ENCODE peak calls at places on chromosomes 11 and 22, in nine cellular contexts. W, K, H, U, N, D, L, R and A are unnamed samples.

GRCh38 chr11:17013548-17014320 is 480 bp downstream of the PLEKHA7 start:
- DNase-seq in W (no peak), K (peak; percentile 81), H (no peak), U (no peak), N (no peak), D (no peak), L (no peak), R (peak; percentile 24), A (peak; percentile 16)

GRCh38 chr11:45091563-45092392 is 54.7 kb upstream of the PRDM11 start:
- DNase-seq in W (peak; percentile 61), K (no peak), H (no peak), U (peak; percentile 57), N (peak; percentile 77), D (no peak), L (no peak), R (no peak), A (no peak)

GRCh38 chr11:96342971-96343711 is at the start of gene MAML2:
- DNase-seq in W (peak; percentile 93), K (peak; percentile 95), H (peak; percentile 86), U (peak; percentile 79), N (peak; percentile 96), D (peak; percentile 77), L (peak; percentile 97), R (peak; percentile 96), A (peak; percentile 72)

GRCh38 chr11:129614256-129614944 is 201.2 kb upstream of the TMEM45B start:
- DNase-seq in W (no peak), K (no peak), H (no peak), U (no peak), N (no peak), D (no peak), L (no peak), R (no peak), A (no peak)

GRCh38 chr11:72378704-72379383 is 55.5 kb downstream of the CLPB start:
- DNase-seq in W (peak; percentile 69), K (no peak), H (no peak), U (no peak), N (peak; percentile 85), D (no peak), L (peak; percentile 41), R (peak; percentile 35), A (no peak)

GRCh38 chr11:125373426-125374391 is 122.4 kb downstream of the FEZ1 start:
- DNase-seq in W (no peak), K (peak; percentile 70), H (no peak), U (no peak), N (peak; percentile 57), D (no peak), L (no peak), R (no peak), A (no peak)

GRCh38 chr11:73342633-73343032 is 33.6 kb upstream of the RELT start:
- DNase-seq in W (no peak), K (no peak), H (no peak), U (no peak), N (no peak), D (no peak), L (no peak), R (peak; percentile 41), A (no peak)

GRCh38 chr22:37377927-37378326 is 49.4 kb downstream of the ELFN2 start:
- DNase-seq in W (no peak), K (no peak), H (no peak), U (no peak), N (no peak), D (no peak), L (peak; percentile 63), R (peak; percentile 62), A (no peak)

GRCh38 chr11:16402654-16403447 is 46.5 kb upstream of the SOX6 start:
- DNase-seq in W (no peak), K (no peak), H (no peak), U (no peak), N (no peak), D (no peak), L (peak; percentile 91), R (peak; percentile 38), A (no peak)

GRCh38 chr11:2791521-2792375 is 92.0 kb upstream of the KCNQ1OT1 start:
- DNase-seq in W (no peak), K (peak; percentile 69), H (peak; percentile 18), U (peak; percentile 21), N (peak; percentile 69), D (peak; percentile 7), L (no peak), R (no peak), A (no peak)

GRCh38 chr11:19093976-19094375 is 23.0 kb upstream of the ZDHHC13 start:
- DNase-seq in W (peak; percentile 19), K (no peak), H (no peak), U (no peak), N (no peak), D (no peak), L (no peak), R (no peak), A (no peak)

GRCh38 chr11:8683115-8683807 is 669 bp downstream of the RPL27A start:
- DNase-seq in W (peak; percentile 30), K (peak; percentile 71), H (no peak), U (no peak), N (no peak), D (no peak), L (no peak), R (no peak), A (no peak)

GRCh38 chr11:77278595-77279506 is 22.6 kb downstream of the GDPD4 start:
- DNase-seq in W (peak; percentile 30), K (no peak), H (no peak), U (no peak), N (no peak), D (no peak), L (no peak), R (no peak), A (no peak)

GRCh38 chr22:22685586-22685985 is 41.2 kb downstream of the GGTLC2 start:
- DNase-seq in W (no peak), K (no peak), H (no peak), U (no peak), N (no peak), D (no peak), L (no peak), R (no peak), A (no peak)